ENCODE peak calls at places on chromosome 4, in eight cellular contexts. Q is stimulated activated naive B cell treated with anti-CD40 and anti-IgM and Interleukin-4, amounts not matched to agents 10 μg/mL and 1 μg/mL and 100 μg/mL, for 72 hours; V is A673; N is frontal cortex; F is foreskin fibroblast; Y is transverse colon; E is right cardiac atrium; K is HT1080. B is an unnamed sample.

GRCh38 chr4:151613290-151613689 is 147.5 kb downstream of the GATB start:
- DNase-seq in Q (no peak), V (no peak), N (no peak), F (no peak), Y (no peak), E (no peak), K (no peak), B (no peak)

GRCh38 chr4:36260714-36261113 is 16.4 kb upstream of the ARAP2 start:
- DNase-seq in Q (no peak), V (no peak), N (no peak), F (no peak), Y (no peak), E (no peak), K (no peak), B (no peak)

GRCh38 chr4:88211473-88212252 is 53.2 kb upstream of the ABCG2 start:
- DNase-seq in Q (peak), V (peak), N (peak), F (peak), Y (peak), E (no peak), K (peak), B (peak)

GRCh38 chr4:183370786-183371185 is 48.6 kb upstream of the CLDN24 start:
- DNase-seq in Q (no peak), V (no peak), N (no peak), F (no peak), Y (no peak), E (no peak), K (no peak), B (no peak)

GRCh38 chr4:152348670-152349069 is 187.2 kb downstream of the FBXW7 start:
- DNase-seq in Q (no peak), V (peak), N (no peak), F (no peak), Y (no peak), E (no peak), K (peak), B (no peak)

GRCh38 chr4:169963998-169964397 is 62.2 kb downstream of the MFAP3L start:
- DNase-seq in Q (no peak), V (no peak), N (no peak), F (no peak), Y (no peak), E (no peak), K (no peak), B (no peak)

GRCh38 chr4:967113-968104 is 6.0 kb downstream of the DGKQ start:
- DNase-seq in Q (no peak), V (no peak), N (no peak), F (peak), Y (no peak), E (no peak), K (no peak), B (no peak)

GRCh38 chr4:55435136-55435535 is 39.4 kb downstream of the TMEM165 start:
- DNase-seq in Q (peak), V (no peak), N (no peak), F (peak), Y (no peak), E (no peak), K (peak), B (no peak)

GRCh38 chr4:687975-688694 is 816 bp downstream of the SLC49A3 start:
- DNase-seq in Q (no peak), V (no peak), N (no peak), F (no peak), Y (no peak), E (peak), K (no peak), B (no peak)

GRCh38 chr4:2733001-2733843 is 22.9 kb downstream of the TNIP2 start:
- DNase-seq in Q (no peak), V (no peak), N (no peak), F (no peak), Y (no peak), E (no peak), K (no peak), B (no peak)

GRCh38 chr4:120977435-120977997 is 55.0 kb upstream of the PRDM5 start:
- DNase-seq in Q (no peak), V (peak), N (no peak), F (peak), Y (peak), E (no peak), K (peak), B (peak)

GRCh38 chr4:66574145-66574978 is 904.1 kb upstream of the EPHA5 start:
- DNase-seq in Q (no peak), V (no peak), N (no peak), F (peak), Y (no peak), E (no peak), K (peak), B (peak)

GRCh38 chr4:2048831-2049230 is 10.3 kb upstream of the NAT8L start:
- DNase-seq in Q (no peak), V (no peak), N (peak), F (no peak), Y (no peak), E (no peak), K (no peak), B (no peak)

GRCh38 chr4:31175242-31175910 is 455.2 kb downstream of the PCDH7 start:
- DNase-seq in Q (no peak), V (no peak), N (no peak), F (no peak), Y (no peak), E (no peak), K (peak), B (peak)

GRCh38 chr4:159029481-159029880 is 73.4 kb upstream of the RAPGEF2 start:
- DNase-seq in Q (no peak), V (no peak), N (no peak), F (no peak), Y (no peak), E (no peak), K (no peak), B (no peak)

GRCh38 chr4:137129471-137130244 is 402.6 kb downstream of the PCDH18 start:
- DNase-seq in Q (no peak), V (no peak), N (no peak), F (peak), Y (no peak), E (no peak), K (no peak), B (peak)

GRCh38 chr4:53314257-53314656 is 51.6 kb downstream of the SCFD2 start:
- DNase-seq in Q (no peak), V (no peak), N (no peak), F (no peak), Y (no peak), E (no peak), K (no peak), B (no peak)

GRCh38 chr4:184413227-184414064 is 60.9 kb downstream of the IRF2 start:
- DNase-seq in Q (no peak), V (no peak), N (no peak), F (no peak), Y (no peak), E (no peak), K (no peak), B (no peak)

GRCh38 chr4:8002525-8003309 is 63.1 kb upstream of the AFAP1 start:
- DNase-seq in Q (no peak), V (no peak), N (no peak), F (no peak), Y (no peak), E (no peak), K (no peak), B (no peak)

GRCh38 chr4:76383001-76383400 is 37.9 kb downstream of the CCDC158 start:
- DNase-seq in Q (no peak), V (no peak), N (no peak), F (no peak), Y (no peak), E (no peak), K (no peak), B (no peak)

GRCh38 chr4:133869486-133869885 is 332.1 kb downstream of the PABPC4L start:
- DNase-seq in Q (no peak), V (no peak), N (no peak), F (no peak), Y (no peak), E (no peak), K (no peak), B (no peak)

GRCh38 chr4:45566896-45567603 is 556.8 kb downstream of the GABRG1 start:
- DNase-seq in Q (no peak), V (no peak), N (no peak), F (no peak), Y (no peak), E (no peak), K (no peak), B (no peak)

GRCh38 chr4:106208481-106209460 is 107.2 kb downstream of the TBCK start:
- DNase-seq in Q (no peak), V (no peak), N (no peak), F (no peak), Y (no peak), E (no peak), K (no peak), B (no peak)

GRCh38 chr4:23929248-23929647 is 39.4 kb upstream of the PPARGC1A start:
- DNase-seq in Q (no peak), V (no peak), N (no peak), F (no peak), Y (no peak), E (no peak), K (peak), B (no peak)

GRCh38 chr4:141028024-141028529 is 105.2 kb downstream of the RNF150 start:
- DNase-seq in Q (no peak), V (peak), N (no peak), F (peak), Y (no peak), E (no peak), K (peak), B (peak)

B was measured in HCEC 1CT.